ENCODE peak calls at places on chromosomes 2 and 18, in four cellular contexts. R, I, B and L are unnamed samples.

GRCh38 chr2:37982147-37982582 is 57.1 kb downstream of the RMDN2 start:
- DNase-seq in I (peak; percentile 60), B (peak; percentile 70), R (peak; percentile 69), L (peak; percentile 60)

GRCh38 chr2:100189395-100189794 is 47.0 kb upstream of the AFF3 start:
- DNase-seq in I (no peak), R (no peak), B (no peak), L (no peak)

GRCh38 chr2:201363857-201364560 is 6.9 kb upstream of the FLACC1 start:
- DNase-seq in B (peak; percentile 48), I (peak; percentile 64), R (no peak), L (peak; percentile 28)

GRCh38 chr2:44388877-44389276 is 27.1 kb downstream of the CAMKMT start:
- DNase-seq in B (no peak), R (peak; percentile 22), I (no peak), L (no peak)

GRCh38 chr2:122737429-122738077 is 982.1 kb downstream of the TSN start:
- DNase-seq in R (no peak), B (no peak), I (no peak), L (no peak)

GRCh38 chr18:63850010-63850409 is 37.5 kb upstream of the SERPINB2 start:
- DNase-seq in B (no peak), I (peak; percentile 41), R (peak; percentile 56), L (peak; percentile 10)

GRCh38 chr2:228613133-228613532 is 431.6 kb upstream of the SPHKAP start:
- DNase-seq in R (no peak), I (no peak), B (no peak), L (no peak)

GRCh38 chr2:223884399-223884798 is 47.0 kb upstream of the AP1S3 start:
- DNase-seq in B (no peak), R (no peak), I (no peak), L (no peak)

GRCh38 chr18:58315041-58315440 is 271.0 kb downstream of the NEDD4L start:
- DNase-seq in R (no peak), B (no peak), I (peak; percentile 15), L (no peak)

GRCh38 chr2:33018271-33018670 is 71.5 kb downstream of the LTBP1 start:
- DNase-seq in R (no peak), I (no peak), B (no peak), L (no peak)

GRCh38 chr2:84782717-84783442 is 98.0 kb downstream of the TRABD2A start:
- DNase-seq in R (no peak), B (no peak), I (no peak), L (no peak)

GRCh38 chr2:10813085-10813748 is 632 bp upstream of the PDIA6 start:
- DNase-seq in B (no peak), R (no peak), I (no peak), L (no peak)

GRCh38 chr2:106269591-106270291 is 75.6 kb upstream of the UXS1 start:
- DNase-seq in B (peak; percentile 28), R (peak; percentile 41), I (no peak), L (peak; percentile 67)

GRCh38 chr2:9623151-9623550 is 7.6 kb downstream of the YWHAQ start:
- DNase-seq in B (no peak), R (no peak), I (no peak), L (no peak)

GRCh38 chr2:85356186-85356585 is 1.6 kb downstream of the ELMOD3 start:
- DNase-seq in B (no peak), I (no peak), R (no peak), L (no peak)

GRCh38 chr2:197614532-197614931 is 60.9 kb downstream of the RFTN2 start:
- DNase-seq in I (no peak), R (no peak), B (no peak), L (no peak)

GRCh38 chr2:65130440-65131175 is 702 bp upstream of the RAB1A start:
- DNase-seq in B (no peak), R (no peak), I (no peak), L (no peak)

GRCh38 chr2:240252191-240252871 is 111.9 kb upstream of the OTOS start:
- DNase-seq in B (no peak), R (no peak), I (no peak), L (peak; percentile 18)

GRCh38 chr2:200077210-200077650 is 121.8 kb downstream of the MAIP1 start:
- DNase-seq in B (no peak), I (peak; percentile 92), R (no peak), L (no peak)

GRCh38 chr2:112691761-112692370 is 29.0 kb upstream of the NT5DC4 start:
- DNase-seq in B (no peak), I (no peak), R (no peak), L (no peak)

GRCh38 chr2:142989276-142990204 is 112.1 kb downstream of the KYNU start:
- DNase-seq in B (peak; percentile 13), I (peak; percentile 44), R (no peak), L (no peak)

GRCh38 chr2:236607471-236608307 is 38.1 kb downstream of the ACKR3 start:
- DNase-seq in B (peak; percentile 3), I (no peak), R (no peak), L (peak; percentile 19)
- TF ChIP-seq FOXJ3 in B (no peak), I (no peak), R (no peak), L (no peak)

GRCh38 chr2:145186303-145186702 is 666.4 kb upstream of the ZEB2 start:
- DNase-seq in R (peak; percentile 55), B (peak; percentile 46), I (no peak), L (no peak)

GRCh38 chr2:145190031-145190703 is 670.2 kb upstream of the ZEB2 start:
- DNase-seq in B (peak; percentile 24), I (no peak), R (no peak), L (no peak)

GRCh38 chr2:145185696-145186095 is 665.8 kb upstream of the ZEB2 start:
- DNase-seq in B (no peak), R (no peak), I (no peak), L (no peak)

GRCh38 chr2:145184741-145185671 is 665.1 kb upstream of the ZEB2 start:
- DNase-seq in R (no peak), B (no peak), I (no peak), L (no peak)
- TF ChIP-seq FOXJ3 in R (no peak), B (no peak), I (no peak), L (no peak)

GRCh38 chr2:162044586-162044985 is 29.4 kb downstream of the DPP4 start:
- DNase-seq in I (no peak), B (no peak), R (no peak), L (no peak)

GRCh38 chr2:162043132-162043531 is 30.9 kb downstream of the DPP4 start:
- DNase-seq in B (no peak), R (no peak), I (no peak), L (no peak)

GRCh38 chr2:162037886-162038285 is 36.1 kb downstream of the DPP4 start:
- DNase-seq in I (no peak), B (no peak), R (no peak), L (no peak)

GRCh38 chr2:162038676-162039075 is 35.3 kb downstream of the DPP4 start:
- DNase-seq in I (no peak), B (no peak), R (no peak), L (no peak)

GRCh38 chr2:162041465-162041864 is 32.5 kb downstream of the DPP4 start:
- DNase-seq in B (no peak), R (no peak), I (no peak), L (no peak)
- TF ChIP-seq FOXJ3 in B (no peak), R (no peak), I (no peak), L (no peak)

GRCh38 chr2:138061961-138062360 is 97.7 kb downstream of the HNMT start:
- DNase-seq in R (no peak), I (no peak), B (no peak), L (no peak)
- TF ChIP-seq FOXJ3 in R (no peak), I (no peak), B (no peak), L (no peak)